ENCODE peak calls at places on chromosomes 3 and 15, in nine cellular contexts. D is caudate nucleus, Y is NCI-H2081, C is psoas muscle, Q is iPS-NIHi11, H is HFFc6, U is amniotic stem cell, W is GM06990, L is Right ventricle myocardium superior. X is an unnamed sample.

GRCh38 chr3:27533718-27534578 is 49.8 kb upstream of the SLC4A7 start:
- DNase-seq in D (no peak), H (peak), L (peak), W (peak), Q (peak), C (peak), U (peak), Y (no peak), X (peak)

GRCh38 chr3:46667657-46668056 is 25.8 kb downstream of the ALS2CL start:
- DNase-seq in W (no peak), U (no peak), Y (no peak), D (no peak), C (no peak), H (no peak), L (no peak), Q (no peak), X (no peak)

GRCh38 chr3:108623504-108623903 is 34.0 kb downstream of the DZIP3 start:
- DNase-seq in W (no peak), C (no peak), L (no peak), Q (no peak), Y (no peak), H (no peak), U (no peak), D (no peak), X (no peak)

GRCh38 chr15:63430766-63431451 is 49.3 kb upstream of the CA12 start:
- DNase-seq in C (no peak), Q (no peak), L (no peak), W (no peak), Y (no peak), D (no peak), H (no peak), U (no peak), X (no peak)

GRCh38 chr3:95612611-95613010 is 1201.8 kb upstream of the EPHA6 start:
- DNase-seq in Q (no peak), U (no peak), W (no peak), H (no peak), Y (no peak), D (no peak), L (no peak), C (no peak), X (no peak)

GRCh38 chr15:61138151-61138550 is 91.0 kb downstream of the RORA start:
- DNase-seq in Y (no peak), H (no peak), U (no peak), W (no peak), C (no peak), Q (no peak), D (no peak), L (no peak), X (no peak)

GRCh38 chr3:13637953-13638352 is 89.0 kb downstream of the FBLN2 start:
- DNase-seq in W (no peak), C (no peak), D (no peak), H (no peak), U (no peak), Q (no peak), Y (no peak), L (no peak), X (no peak)

GRCh38 chr15:38187646-38188313 is 64.9 kb upstream of the SPRED1 start:
- DNase-seq in C (no peak), U (no peak), D (no peak), H (no peak), Q (no peak), Y (no peak), W (no peak), L (no peak), X (no peak)

GRCh38 chr3:55416381-55416821 is 70.7 kb downstream of the WNT5A start:
- DNase-seq in L (no peak), H (peak), W (no peak), Y (peak), C (no peak), D (no peak), Q (no peak), U (peak), X (peak)

GRCh38 chr15:37166402-37166801 is 66.1 kb upstream of the MEIS2 start:
- DNase-seq in L (no peak), W (no peak), H (no peak), U (no peak), C (no peak), Q (no peak), D (no peak), Y (no peak), X (no peak)

GRCh38 chr3:13714251-13714916 is 165.5 kb downstream of the FBLN2 start:
- DNase-seq in Y (no peak), L (no peak), D (no peak), U (no peak), H (no peak), Q (no peak), W (no peak), C (no peak), X (no peak)

GRCh38 chr15:56837281-56837680 is 81.2 kb upstream of the TCF12 start:
- DNase-seq in Q (no peak), U (no peak), Y (no peak), C (no peak), H (peak), L (no peak), D (no peak), W (no peak), X (no peak)

GRCh38 chr3:14725015-14725431 is 50.1 kb downstream of the C3orf20 start:
- DNase-seq in L (no peak), U (no peak), H (peak), C (peak), W (no peak), Q (no peak), Y (no peak), D (no peak), X (peak)

GRCh38 chr3:135887220-135887619 is 78.3 kb upstream of the PPP2R3A start:
- DNase-seq in D (no peak), H (peak), U (no peak), Q (no peak), Y (no peak), L (no peak), C (no peak), W (no peak), X (peak)

GRCh38 chr3:14130230-14130629 is 5.4 kb downstream of the TMEM43 start:
- DNase-seq in D (no peak), Y (no peak), L (no peak), W (no peak), U (no peak), Q (no peak), C (no peak), H (no peak), X (no peak)

GRCh38 chr3:155031191-155031590 is 48.9 kb upstream of the MME start:
- DNase-seq in W (no peak), Q (no peak), H (no peak), D (no peak), C (no peak), Y (no peak), U (no peak), L (no peak), X (no peak)

GRCh38 chr3:186931487-186932280 is 1.4 kb downstream of the ST6GAL1 start:
- DNase-seq in D (no peak), Y (no peak), L (peak), W (peak), Q (peak), C (peak), H (peak), U (no peak), X (no peak)

GRCh38 chr3:139302801-139303113 is 41.1 kb upstream of the MRPS22 start:
- DNase-seq in L (no peak), W (no peak), H (no peak), D (no peak), Q (no peak), U (no peak), C (no peak), Y (no peak), X (no peak)

GRCh38 chr3:25497096-25497495 is 69.0 kb downstream of the RARB start:
- DNase-seq in H (no peak), Y (no peak), W (no peak), D (no peak), L (no peak), U (no peak), Q (no peak), C (no peak), X (no peak)

GRCh38 chr3:144403040-144403457 is 431.4 kb downstream of the DIPK2A start:
- DNase-seq in L (no peak), W (no peak), Q (no peak), Y (no peak), C (no peak), D (no peak), U (peak), H (no peak), X (no peak)

GRCh38 chr3:143567823-143568222 is 280.4 kb downstream of the SLC9A9 start:
- DNase-seq in H (no peak), Y (no peak), W (no peak), D (no peak), L (no peak), C (no peak), U (no peak), Q (no peak), X (no peak)

GRCh38 chr15:97902140-97902780 is 58.2 kb upstream of the ARRDC4 start:
- DNase-seq in Q (no peak), D (no peak), W (no peak), C (no peak), H (peak), U (no peak), Y (no peak), L (no peak), X (peak)

GRCh38 chr15:43511012-43511885 is 6.2 kb upstream of the MAP1A start:
- DNase-seq in L (no peak), D (no peak), Y (peak), H (no peak), Q (no peak), W (no peak), C (no peak), U (no peak), X (no peak)

GRCh38 chr3:157300091-157300490 is 136.6 kb upstream of the PTX3 start:
- DNase-seq in Y (no peak), W (no peak), U (no peak), C (no peak), H (no peak), D (no peak), Q (no peak), L (no peak), X (no peak)

GRCh38 chr15:50265620-50266019 is at the start of gene HDC:
- DNase-seq in L (no peak), Y (no peak), D (no peak), Q (peak), U (no peak), H (no peak), C (no peak), W (no peak), X (no peak)

GRCh38 chr3:9102240-9102841 is 139.1 kb upstream of the RAD18 start:
- DNase-seq in W (no peak), U (no peak), D (no peak), H (no peak), Y (peak), L (no peak), Q (peak), C (no peak), X (no peak)

GRCh38 chr3:111872948-111873347 is 13.9 kb downstream of the PHLDB2 start:
- DNase-seq in D (no peak), U (no peak), W (no peak), Y (no peak), Q (no peak), H (no peak), C (no peak), L (no peak), X (no peak)

GRCh38 chr3:109275702-109276293 is 40.5 kb downstream of the DPPA2 start:
- DNase-seq in Q (peak), W (no peak), U (peak), D (no peak), Y (peak), L (no peak), H (peak), C (no peak), X (peak)

GRCh38 chr3:187484547-187485325 is 116.6 kb downstream of the RTP4 start:
- DNase-seq in W (no peak), U (no peak), Y (no peak), H (no peak), L (no peak), D (no peak), C (no peak), Q (peak), X (no peak)

GRCh38 chr3:122975163-122975923 is 52.2 kb downstream of the SEMA5B start:
- DNase-seq in L (peak), Y (no peak), U (no peak), W (no peak), H (peak), D (no peak), Q (peak), C (no peak), X (no peak)

X was measured in GM04504.